ENCODE peak calls at places on chromosome 15, in six cellular contexts. One of them, this sample, is unnamed.

GRCh38 chr15:77698481-77698880 is 65.8 kb upstream of the LINGO1 start:
- DNase-seq in left ventricle myocardium superior: no peak
- DNase-seq in activated CD4-positive, CD25-positive, alpha-beta regulatory T cell: no peak
- DNase-seq in endothelial cell: no peak
- DNase-seq in DMS79: no peak
- DNase-seq in H7: no peak
- DNase-seq in this sample: no peak

GRCh38 chr15:34223904-34224596 is 766 bp upstream of the EMC4 start:
- DNase-seq in left ventricle myocardium superior: no peak
- DNase-seq in activated CD4-positive, CD25-positive, alpha-beta regulatory T cell: no peak
- DNase-seq in endothelial cell: no peak
- DNase-seq in DMS79: no peak
- DNase-seq in H7: no peak
- DNase-seq in this sample: no peak

GRCh38 chr15:63236272-63236671 is 41.1 kb upstream of the APH1B start:
- DNase-seq in left ventricle myocardium superior: no peak
- DNase-seq in activated CD4-positive, CD25-positive, alpha-beta regulatory T cell: no peak
- DNase-seq in endothelial cell: no peak
- DNase-seq in DMS79: no peak
- DNase-seq in H7: no peak
- DNase-seq in this sample: no peak

GRCh38 chr15:67547836-67548531 is 5.5 kb downstream of the MAP2K5 start:
- DNase-seq in left ventricle myocardium superior: no peak
- DNase-seq in activated CD4-positive, CD25-positive, alpha-beta regulatory T cell: no peak
- DNase-seq in endothelial cell: no peak
- DNase-seq in DMS79: no peak
- DNase-seq in H7: no peak
- DNase-seq in this sample: no peak

GRCh38 chr15:95620934-95621579 is 709.4 kb upstream of the NR2F2 start:
- DNase-seq in left ventricle myocardium superior: no peak
- DNase-seq in activated CD4-positive, CD25-positive, alpha-beta regulatory T cell: no peak
- DNase-seq in endothelial cell: no peak
- DNase-seq in DMS79: no peak
- DNase-seq in H7: no peak
- DNase-seq in this sample: no peak

GRCh38 chr15:81062937-81063336 is 62.2 kb downstream of the TLNRD1 start:
- DNase-seq in left ventricle myocardium superior: no peak
- DNase-seq in activated CD4-positive, CD25-positive, alpha-beta regulatory T cell: no peak
- DNase-seq in endothelial cell: no peak
- DNase-seq in DMS79: no peak
- DNase-seq in H7: no peak
- DNase-seq in this sample: no peak

GRCh38 chr15:63498815-63499549 is 5.4 kb upstream of the USP3 start:
- DNase-seq in left ventricle myocardium superior: no peak
- DNase-seq in activated CD4-positive, CD25-positive, alpha-beta regulatory T cell: no peak
- DNase-seq in endothelial cell: no peak
- DNase-seq in DMS79: no peak
- DNase-seq in H7: no peak
- DNase-seq in this sample: no peak

GRCh38 chr15:31392761-31393401 is 66.2 kb downstream of the KLF13 start:
- DNase-seq in left ventricle myocardium superior: peak
- DNase-seq in activated CD4-positive, CD25-positive, alpha-beta regulatory T cell: no peak
- DNase-seq in endothelial cell: no peak
- DNase-seq in DMS79: no peak
- DNase-seq in H7: peak
- DNase-seq in this sample: peak

GRCh38 chr15:101540480-101541239 is 51.2 kb upstream of the PCSK6 start:
- DNase-seq in left ventricle myocardium superior: peak
- DNase-seq in activated CD4-positive, CD25-positive, alpha-beta regulatory T cell: no peak
- DNase-seq in endothelial cell: no peak
- DNase-seq in DMS79: no peak
- DNase-seq in H7: no peak
- DNase-seq in this sample: no peak

GRCh38 chr15:33326908-33327307 is 16.1 kb downstream of the RYR3 start:
- DNase-seq in left ventricle myocardium superior: no peak
- DNase-seq in activated CD4-positive, CD25-positive, alpha-beta regulatory T cell: no peak
- DNase-seq in endothelial cell: no peak
- DNase-seq in DMS79: no peak
- DNase-seq in H7: no peak
- DNase-seq in this sample: no peak

GRCh38 chr15:79463043-79463780 is 31.1 kb downstream of the MINAR1 start:
- DNase-seq in left ventricle myocardium superior: no peak
- DNase-seq in activated CD4-positive, CD25-positive, alpha-beta regulatory T cell: no peak
- DNase-seq in endothelial cell: no peak
- DNase-seq in DMS79: no peak
- DNase-seq in H7: no peak
- DNase-seq in this sample: no peak

This sample was measured in activated naive CD8-positive, alpha-beta T cell treated with anti-CD3 and anti-CD28 coated beads, Interleukin-2, amount 50 U/mL, for 24 hours.